ENCODE peak calls at places on chromosome 16, in four cellular contexts. K is dorsolateral prefrontal cortex, Z is pancreas, V is heart left ventricle. H is an unnamed sample.

GRCh38 chr16:77788196-77789084 is at the start of gene VAT1L:
- DNase-seq in K (peak; percentile 70), Z (no peak), V (peak; percentile 32), H (no peak)

GRCh38 chr16:8831450-8832382 is 34.1 kb downstream of the PMM2 start:
- DNase-seq in K (no peak), Z (no peak), V (no peak), H (no peak)

GRCh38 chr16:54062361-54063346 is 223.9 kb downstream of the IRX3 start:
- DNase-seq in K (no peak), Z (no peak), V (no peak), H (no peak)

GRCh38 chr16:1125471-1125870 is 27.4 kb upstream of the CACNA1H start:
- DNase-seq in K (peak; percentile 81), Z (no peak), V (no peak), H (no peak)

GRCh38 chr16:69318177-69318910 is 7.2 kb downstream of the VPS4A start:
- DNase-seq in K (no peak), Z (peak; percentile 79), V (no peak), H (no peak)

GRCh38 chr16:84459941-84460405 is 44.5 kb downstream of the MEAK7 start:
- DNase-seq in K (no peak), Z (no peak), V (no peak), H (no peak)

GRCh38 chr16:67714522-67714921 is 4.6 kb downstream of the GFOD2 start:
- DNase-seq in K (no peak), Z (no peak), V (no peak), H (no peak)

GRCh38 chr16:21260870-21261791 is 17.0 kb downstream of the CRYM start:
- DNase-seq in K (no peak), Z (peak; percentile 27), V (no peak), H (no peak)

GRCh38 chr16:74813109-74813641 is 38.6 kb upstream of the FA2H start:
- DNase-seq in K (peak; percentile 83), Z (peak; percentile 80), V (peak; percentile 63), H (peak; percentile 41)

GRCh38 chr16:89478576-89479221 is 11.7 kb downstream of the ANKRD11 start:
- DNase-seq in K (no peak), Z (no peak), V (no peak), H (no peak)

GRCh38 chr16:1771072-1771863 is at the start of gene NME3:
- DNase-seq in K (peak; percentile 72), Z (peak; percentile 78), V (peak; percentile 86), H (no peak)

GRCh38 chr16:9523994-9524393 is 432.6 kb downstream of the HAPSTR1 start:
- DNase-seq in K (no peak), Z (no peak), V (no peak), H (no peak)

GRCh38 chr16:51884773-51885172 is 662.2 kb downstream of the TOX3 start:
- DNase-seq in K (no peak), Z (no peak), V (no peak), H (no peak)

GRCh38 chr16:680967-681745 is 946 bp downstream of the STUB1 start:
- DNase-seq in K (no peak), Z (no peak), V (no peak), H (peak; percentile 70)

GRCh38 chr16:81175325-81175891 is 63.1 kb upstream of the BCO1 start:
- DNase-seq in K (no peak), Z (no peak), V (no peak), H (peak; percentile 51)

GRCh38 chr16:83769397-83770008 is 38.3 kb upstream of the HSBP1 start:
- DNase-seq in K (no peak), Z (no peak), V (no peak), H (no peak)

GRCh38 chr16:87685405-87685755 is 80.4 kb downstream of the KLHDC4 start:
- DNase-seq in K (no peak), Z (no peak), V (no peak), H (no peak)

GRCh38 chr16:14569213-14569612 is 60.8 kb downstream of the PARN start:
- DNase-seq in K (no peak), Z (no peak), V (no peak), H (no peak)

GRCh38 chr16:14565688-14566025 is 64.4 kb downstream of the PARN start:
- DNase-seq in K (no peak), Z (no peak), V (no peak), H (no peak)

GRCh38 chr16:14564323-14564722 is 65.7 kb downstream of the PARN start:
- DNase-seq in K (no peak), Z (peak; percentile 71), V (no peak), H (peak; percentile 65)

GRCh38 chr16:14564881-14565687 is 65.0 kb downstream of the PARN start:
- DNase-seq in K (no peak), Z (no peak), V (no peak), H (peak; percentile 96)

GRCh38 chr16:14566599-14566998 is 63.5 kb downstream of the PARN start:
- DNase-seq in K (no peak), Z (no peak), V (no peak), H (no peak)
- TF ChIP-seq CTCF in K (no peak), Z (no peak), V (no peak), H (no peak)

GRCh38 chr16:4564661-4565267 is 8.6 kb downstream of the C16orf96 start:
- DNase-seq in K (no peak), Z (no peak), V (no peak), H (no peak)

GRCh38 chr16:4556580-4556979 is 440 bp downstream of the C16orf96 start:
- DNase-seq in K (no peak), Z (no peak), V (no peak), H (no peak)

GRCh38 chr16:4566144-4566543 is 10.0 kb downstream of the C16orf96 start:
- DNase-seq in K (no peak), Z (no peak), V (no peak), H (no peak)

GRCh38 chr16:4558026-4558425 is 1.9 kb downstream of the C16orf96 start:
- DNase-seq in K (no peak), Z (no peak), V (no peak), H (no peak)

GRCh38 chr16:4561565-4561964 is 5.4 kb downstream of the C16orf96 start:
- DNase-seq in K (no peak), Z (no peak), V (no peak), H (no peak)
- TF ChIP-seq CTCF in K (peak; percentile 31), Z (no peak), V (no peak), H (no peak)

GRCh38 chr16:11624645-11625607 is 38.2 kb upstream of the LITAF start:
- DNase-seq in K (no peak), Z (no peak), V (no peak), H (no peak)
- TF ChIP-seq CTCF in K (no peak), Z (no peak), V (no peak), H (no peak)

GRCh38 chr16:46900464-46901235 is 16.5 kb downstream of the GPT2 start:
- DNase-seq in K (no peak), Z (no peak), V (no peak), H (no peak)
- TF ChIP-seq CTCF in K (no peak), Z (no peak), V (no peak), H (no peak)

DNA sequence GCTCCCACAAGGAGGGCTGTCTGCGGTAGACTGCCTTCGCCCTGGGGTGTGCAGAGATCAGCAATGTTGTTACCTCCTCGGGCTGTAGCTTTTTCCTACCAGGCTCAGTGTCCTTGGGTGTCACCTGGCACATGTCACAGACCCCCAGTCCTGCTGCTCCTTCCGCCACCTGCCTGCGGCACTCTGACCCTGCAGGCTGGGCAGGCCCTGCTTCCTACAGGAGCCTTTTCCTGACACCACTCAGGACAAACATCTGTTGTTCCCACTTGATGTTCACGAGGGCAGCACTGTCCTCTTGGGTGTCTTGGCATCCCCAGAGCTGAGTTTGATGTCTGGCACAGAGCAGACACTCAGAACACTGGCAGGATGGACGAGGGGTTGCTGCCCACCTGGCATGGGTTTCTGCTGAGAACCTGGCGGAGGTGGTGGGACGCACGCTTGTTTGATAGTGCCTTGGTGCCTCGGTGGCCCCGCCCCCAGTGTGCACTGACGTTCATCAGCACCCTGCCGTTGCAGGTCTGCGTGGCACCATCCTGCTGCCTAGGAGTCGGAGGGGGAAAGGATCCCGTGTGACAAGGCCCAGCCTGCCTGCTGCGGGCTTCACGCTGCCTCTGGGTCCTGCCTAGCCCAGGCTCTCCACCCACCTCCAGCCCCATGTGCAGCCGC is 26.7 kb upstream of the NUDT16L1 start:
- DNase-seq in K (no peak), Z (no peak), V (no peak), H (no peak)
- TF ChIP-seq CTCF in K (no peak), Z (no peak), V (no peak), H (no peak)

GRCh38 chr16:71347146-71347545 is 11.4 kb upstream of the CALB2 start:
- DNase-seq in K (no peak), Z (no peak), V (no peak), H (no peak)

GRCh38 chr16:71345031-71345430 is 13.5 kb upstream of the CALB2 start:
- DNase-seq in K (no peak), Z (no peak), V (no peak), H (no peak)

GRCh38 chr16:71350821-71351557 is 7.5 kb upstream of the CALB2 start:
- DNase-seq in K (no peak), Z (no peak), V (no peak), H (no peak)

GRCh38 chr16:71351558-71351901 is 7.0 kb upstream of the CALB2 start:
- DNase-seq in K (no peak), Z (peak; percentile 34), V (no peak), H (peak; percentile 28)

DNA sequence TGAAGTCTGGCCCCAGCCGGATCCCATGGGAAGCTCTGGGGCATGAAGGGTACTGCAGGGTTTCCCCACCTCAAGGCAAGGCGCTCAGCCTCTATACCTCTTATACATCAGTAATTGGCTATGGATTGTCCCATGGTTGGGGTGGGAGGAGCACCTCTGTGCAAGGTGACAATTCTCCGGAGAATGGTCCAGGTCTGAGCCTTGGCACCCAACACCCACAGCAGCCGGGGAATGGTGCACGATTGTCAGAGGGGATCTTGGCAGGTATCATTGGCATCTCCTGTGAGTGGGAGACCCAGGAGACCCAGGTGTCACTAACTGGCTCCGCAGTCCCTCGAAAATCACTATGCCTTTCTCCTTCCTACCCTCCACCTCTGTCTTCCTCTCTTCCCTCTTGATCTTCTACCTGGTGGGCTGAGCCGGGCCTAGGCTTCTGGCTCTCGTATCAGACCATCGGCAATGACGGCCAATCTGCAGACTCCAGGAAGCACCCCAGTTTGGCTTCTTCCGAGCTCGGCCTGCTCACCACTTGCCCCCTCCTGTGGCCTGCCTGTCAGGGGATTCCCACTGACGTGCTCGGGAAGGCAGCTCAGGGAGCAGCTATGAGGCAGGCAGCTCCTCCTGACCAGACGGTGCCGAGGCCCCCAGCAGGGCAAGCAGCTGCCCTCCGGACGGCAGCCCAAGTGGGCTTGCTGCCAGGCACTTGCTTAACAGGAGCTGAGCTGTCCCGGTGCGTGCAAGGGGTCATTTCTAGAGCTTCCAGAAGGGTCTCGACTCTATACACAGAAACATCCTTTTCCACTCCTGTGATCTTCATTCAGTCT is 10.0 kb upstream of the CALB2 start:
- DNase-seq in K (no peak), Z (no peak), V (no peak), H (no peak)
- TF ChIP-seq CTCF in K (no peak), Z (no peak), V (no peak), H (no peak)

GRCh38 chr16:15055141-15056053 is 477 bp downstream of the NTAN1 start:
- DNase-seq in K (no peak), Z (peak; percentile 48), V (peak; percentile 68), H (no peak)
- TF ChIP-seq CTCF in K (no peak), Z (no peak), V (no peak), H (no peak)

DNA sequence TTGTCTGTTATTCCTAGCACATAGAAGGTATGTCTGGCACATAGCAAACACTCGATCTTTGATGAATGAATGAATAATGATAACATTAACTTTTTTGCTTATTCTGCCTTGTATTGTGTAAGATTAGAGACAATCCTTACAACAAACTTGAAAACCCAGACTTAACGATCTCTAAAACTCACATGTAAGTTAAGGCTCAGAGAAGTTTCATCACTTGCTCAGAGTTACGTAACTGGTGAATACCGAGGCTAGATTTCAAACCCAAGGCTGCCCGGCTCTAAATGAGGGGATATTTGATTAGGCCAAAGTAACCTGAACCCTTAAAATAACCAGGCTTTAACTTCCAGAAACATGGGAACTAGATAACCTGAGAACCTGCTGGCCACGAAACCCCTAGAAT is 22.3 kb downstream of the CAPNS2 start:
- DNase-seq in K (no peak), Z (no peak), V (no peak), H (no peak)
- TF ChIP-seq CTCF in K (no peak), Z (no peak), V (no peak), H (no peak)

H was measured in LNCaP clone FGC.